ENCODE peak calls at places on chromosomes 12 and 14, in six cellular contexts. T is epithelial cell of esophagus; N is nephron progenitor cell; F is CD4-positive, alpha-beta T cell; R is left ventricle myocardium inferior; P is OCI-LY7. V is an unnamed sample.

GRCh38 chr14:93790966-93791365 is 2.7 kb upstream of the PRIMA1 start:
- DNase-seq in F (no peak), N (no peak), P (no peak), T (no peak), R (no peak), V (no peak)

GRCh38 chr12:123078114-123078465 is 72.8 kb downstream of the PITPNM2 start:
- DNase-seq in T (no peak), P (no peak), N (no peak), F (no peak), R (no peak), V (no peak)

GRCh38 chr12:581321-581720 is 81.9 kb downstream of the NINJ2 start:
- DNase-seq in N (no peak), F (no peak), T (no peak), P (no peak), R (peak; percentile 40), V (no peak)

GRCh38 chr14:101098641-101099040 is 195.1 kb upstream of the RTL1 start:
- DNase-seq in F (no peak), P (no peak), T (no peak), N (no peak), R (no peak), V (no peak)

GRCh38 chr14:73008501-73008900 is 18.4 kb downstream of the ZFYVE1 start:
- DNase-seq in F (no peak), T (no peak), P (no peak), N (no peak), R (no peak), V (no peak)

GRCh38 chr12:116390656-116391335 is 113.3 kb upstream of the MED13L start:
- DNase-seq in T (no peak), P (no peak), N (no peak), R (no peak), F (no peak), V (no peak)

GRCh38 chr14:105419305-105420091 is at the start of gene MTA1:
- DNase-seq in F (no peak), N (peak; percentile 67), T (peak; percentile 45), P (peak; percentile 68), R (peak; percentile 56), V (peak; percentile 93)

GRCh38 chr12:91680864-91681263 is 464.8 kb downstream of the BTG1 start:
- DNase-seq in F (no peak), T (no peak), P (no peak), R (no peak), N (no peak), V (no peak)

GRCh38 chr12:131684015-131684725 is 26.7 kb upstream of the SFSWAP start:
- DNase-seq in R (no peak), P (no peak), N (no peak), F (no peak), T (no peak), V (no peak)

GRCh38 chr12:104490221-104490620 is 33.5 kb downstream of the CHST11 start:
- DNase-seq in R (no peak), P (no peak), T (peak; percentile 7), N (no peak), F (no peak), V (no peak)
- TF ChIP-seq CTCF in R (no peak), P (no peak), T (no peak), N (no peak), F (no peak), V (no peak)

GRCh38 chr12:75086086-75087038 is 123.3 kb downstream of the KCNC2 start:
- DNase-seq in T (peak; percentile 14), N (no peak), R (no peak), F (no peak), P (no peak), V (no peak)

DNA sequence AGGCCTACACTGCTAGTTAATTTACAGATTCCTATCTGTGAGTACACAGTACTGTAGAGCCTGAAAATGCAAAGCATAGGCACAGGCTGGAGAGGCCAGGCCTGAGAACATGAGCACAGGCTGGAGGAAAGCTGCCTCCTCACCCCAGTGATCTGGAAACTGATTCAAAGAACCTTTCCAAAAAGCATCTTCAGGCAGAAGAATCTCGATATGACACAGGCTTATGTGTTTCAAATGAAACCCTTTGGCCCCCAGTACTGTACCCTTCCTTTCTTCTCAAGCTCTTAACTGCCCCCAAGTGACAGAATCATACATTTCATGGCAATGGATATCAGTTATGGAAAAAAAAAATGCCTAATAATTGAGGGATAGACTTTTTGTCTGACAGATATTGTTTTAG is 122.0 kb downstream of the KCNC2 start:
- DNase-seq in P (no peak), N (peak; percentile 2), R (no peak), F (no peak), T (peak; percentile 4), V (no peak)
- TF ChIP-seq CTCF in P (peak; percentile 37), N (no peak), R (no peak), F (no peak), T (no peak), V (peak; percentile 13)

DNA sequence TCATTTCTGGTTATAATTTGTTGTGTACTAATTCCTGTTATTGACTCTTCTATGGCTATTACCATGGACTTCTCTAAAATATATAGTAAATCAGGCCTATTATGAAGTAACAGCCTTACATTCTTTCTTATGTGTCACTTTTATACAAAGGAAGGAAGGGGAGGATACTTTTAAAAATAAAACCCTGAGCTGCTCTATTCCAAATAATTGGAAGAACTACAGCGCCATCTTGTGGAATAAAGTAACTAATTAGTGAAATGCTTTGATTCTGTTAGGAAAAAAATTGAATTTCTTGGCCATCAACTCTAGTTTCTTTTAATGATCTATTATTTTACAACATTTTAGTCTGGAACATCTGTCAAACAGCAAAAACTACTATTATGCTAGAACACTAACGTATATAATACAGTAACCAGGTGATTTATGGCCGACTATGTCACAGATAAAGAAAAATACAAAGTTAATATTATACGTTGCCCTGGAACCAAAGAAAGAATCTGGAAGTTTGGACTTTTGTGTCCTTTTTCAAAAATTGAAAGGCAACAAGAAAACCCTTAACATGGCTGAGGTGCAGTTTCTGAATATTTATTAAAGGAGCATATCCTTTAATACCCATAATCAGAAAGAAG is 55.0 kb upstream of the NELL2 start:
- DNase-seq in T (peak; percentile 66), N (peak; percentile 20), F (no peak), R (no peak), P (peak; percentile 86), V (peak; percentile 31)
- TF ChIP-seq CTCF in T (peak; percentile 34), N (peak; percentile 68), F (peak; percentile 77), R (peak; percentile 68), P (peak; percentile 92), V (peak; percentile 56)

GRCh38 chr14:96297000-96297399 is 41.0 kb downstream of the BDKRB1 start:
- DNase-seq in F (no peak), P (peak; percentile 54), N (no peak), R (no peak), T (peak; percentile 24), V (no peak)
- TF ChIP-seq CTCF in F (peak; percentile 51), P (peak; percentile 82), N (peak; percentile 34), R (peak; percentile 56), T (peak; percentile 26), V (peak; percentile 36)

GRCh38 chr12:57935839-57936512 is 5.4 kb upstream of the ATP23 start:
- DNase-seq in P (peak; percentile 98), N (peak; percentile 79), F (peak; percentile 85), R (peak; percentile 88), T (peak; percentile 91), V (peak; percentile 82)
- TF ChIP-seq CTCF in P (no peak), N (no peak), F (no peak), R (no peak), T (no peak), V (no peak)

DNA sequence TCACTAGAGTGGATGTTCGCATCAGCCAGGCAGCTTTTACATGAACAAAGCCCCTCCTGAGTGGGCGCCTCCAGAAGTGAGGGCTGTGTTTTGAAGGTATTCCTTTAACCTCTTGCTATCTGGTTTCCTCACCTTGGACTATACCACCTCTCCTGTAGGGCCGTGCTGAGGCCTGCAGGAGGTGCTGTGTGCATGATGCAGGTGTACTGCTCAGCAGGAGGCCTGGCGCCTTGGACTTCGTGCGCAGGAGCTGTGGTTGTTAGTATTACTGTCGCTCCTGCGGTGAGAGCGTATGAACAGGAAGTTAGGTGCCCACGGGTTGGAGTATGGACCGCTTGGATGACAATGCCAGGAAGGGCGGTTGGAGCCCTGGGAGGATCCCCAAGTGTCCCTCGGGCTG is 130.7 kb downstream of the TSPAN9 start:
- DNase-seq in F (no peak), R (no peak), P (no peak), T (peak; percentile 22), N (no peak), V (no peak)
- TF ChIP-seq CTCF in F (no peak), R (peak; percentile 52), P (peak; percentile 74), T (peak; percentile 32), N (peak; percentile 29), V (peak; percentile 38)

GRCh38 chr14:52950410-52950897 is 396 bp downstream of the FERMT2 start:
- DNase-seq in P (no peak), R (peak; percentile 58), T (peak; percentile 39), F (no peak), N (peak; percentile 71), V (peak; percentile 39)
- TF ChIP-seq CTCF in P (no peak), R (peak; percentile 34), T (no peak), F (no peak), N (no peak), V (no peak)

DNA sequence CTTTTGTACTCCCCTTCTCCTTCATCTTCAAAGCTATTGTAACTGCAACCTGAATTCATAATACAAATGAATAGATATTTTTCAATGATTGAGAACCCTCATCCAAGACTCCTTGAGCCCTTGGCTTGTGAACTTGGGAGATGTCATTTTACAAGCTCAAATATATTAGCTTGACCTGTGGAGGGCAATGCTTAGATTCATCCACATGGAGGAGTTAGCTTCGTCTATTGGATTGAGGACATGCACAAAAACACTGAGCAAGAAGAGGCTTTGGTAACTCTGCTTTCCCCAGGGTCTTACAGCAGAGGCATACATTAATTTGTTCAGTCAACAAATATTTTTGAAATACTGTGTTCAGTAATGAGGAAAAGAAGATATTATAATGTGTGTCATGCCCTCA is 101.1 kb downstream of the OTOGL start:
- DNase-seq in T (no peak), N (no peak), P (no peak), R (no peak), F (no peak), V (no peak)
- TF ChIP-seq CTCF in T (no peak), N (no peak), P (no peak), R (no peak), F (no peak), V (no peak)

GRCh38 chr12:63967358-63967757 is 122.9 kb downstream of the SRGAP1 start:
- DNase-seq in F (no peak), P (no peak), T (peak; percentile 12), R (no peak), N (no peak), V (no peak)
- TF ChIP-seq CTCF in F (no peak), P (no peak), T (no peak), R (no peak), N (no peak), V (no peak)

V was measured in GM13977.